ENCODE peak calls at places on chromosomes 5 and 9, in five cellular contexts. Q is body of pancreas, J is breast epithelium, Y is neural progenitor cell, D is OCI-LY7. V is an unnamed sample.

GRCh38 chr5:98721231-98721928 is 52.1 kb upstream of the RGMB start:
- DNase-seq in J (no peak), D (no peak), Q (no peak), Y (no peak), V (no peak)

GRCh38 chr9:128787583-128788156 is 617 bp downstream of the TBC1D13 start:
- DNase-seq in Y (no peak), Q (no peak), J (no peak), D (no peak), V (no peak)

GRCh38 chr9:107929439-107929838 is 439.9 kb upstream of the KLF4 start:
- DNase-seq in Y (no peak), J (peak; percentile 20), Q (peak; percentile 33), D (no peak), V (no peak)

GRCh38 chr5:134135091-134135655 is 20.7 kb downstream of the TCF7 start:
- DNase-seq in Q (peak; percentile 3), J (no peak), D (no peak), Y (no peak), V (no peak)

GRCh38 chr9:92948032-92948534 is 760 bp downstream of the FGD3 start:
- DNase-seq in Y (no peak), D (no peak), Q (no peak), J (no peak), V (no peak)

GRCh38 chr5:180607861-180608571 is 16.7 kb upstream of the SCGB3A1 start:
- DNase-seq in Q (no peak), Y (no peak), D (no peak), J (no peak), V (no peak)

GRCh38 chr5:32138839-32139493 is 35.2 kb downstream of the GOLPH3 start:
- DNase-seq in D (no peak), J (no peak), Y (peak; percentile 5), Q (no peak), V (no peak)

GRCh38 chr5:100654895-100655294 is 119.7 kb downstream of the FAM174A start:
- DNase-seq in D (no peak), Y (no peak), J (no peak), Q (no peak), V (no peak)

GRCh38 chr5:102666164-102666951 is 88.7 kb upstream of the PAM start:
- DNase-seq in Q (peak; percentile 26), J (no peak), Y (peak; percentile 40), D (no peak), V (no peak)

GRCh38 chr5:176621661-176622079 is 8.7 kb downstream of the SNCB start:
- DNase-seq in D (no peak), J (no peak), Q (no peak), Y (no peak), V (no peak)

GRCh38 chr9:35564658-35565061 is 40.4 kb upstream of the TESK1 start:
- DNase-seq in D (no peak), Q (no peak), Y (no peak), J (no peak), V (peak; percentile 32)

GRCh38 chr5:143023447-143024096 is 253.4 kb downstream of the ARHGAP26 start:
- DNase-seq in J (no peak), Q (no peak), D (no peak), Y (peak; percentile 30), V (peak; percentile 47)

GRCh38 chr9:4297151-4297794 is 2.6 kb downstream of the GLIS3 start:
- DNase-seq in J (peak; percentile 75), D (no peak), Q (peak; percentile 71), Y (peak; percentile 74), V (peak; percentile 73)

GRCh38 chr9:35906923-35907699 is 1.1 kb downstream of the HRCT1 start:
- DNase-seq in Q (no peak), D (no peak), Y (peak; percentile 47), J (peak; percentile 79), V (peak; percentile 86)

GRCh38 chr9:35835216-35835604 is 6.2 kb downstream of the TMEM8B start:
- DNase-seq in Y (peak; percentile 42), Q (peak; percentile 25), D (peak; percentile 43), J (no peak), V (no peak)

GRCh38 chr5:109681763-109682162 is 8.0 kb upstream of the MAN2A1 start:
- DNase-seq in J (no peak), Q (no peak), Y (no peak), D (no peak), V (no peak)

GRCh38 chr5:50751064-50751657 is 84.7 kb downstream of the PARP8 start:
- DNase-seq in Q (no peak), J (no peak), Y (peak; percentile 74), D (peak; percentile 83), V (no peak)

GRCh38 chr5:21701317-21701716 is 1151.8 kb downstream of the CDH12 start:
- DNase-seq in J (no peak), Y (peak; percentile 15), Q (no peak), D (no peak), V (no peak)

GRCh38 chr5:146860213-146860891 is 18.2 kb downstream of the PPP2R2B start:
- DNase-seq in J (no peak), Q (no peak), D (no peak), Y (no peak), V (no peak)

GRCh38 chr5:83368835-83369234 is 102.7 kb upstream of the VCAN start:
- DNase-seq in Y (no peak), D (no peak), Q (no peak), J (no peak), V (no peak)

GRCh38 chr5:100584889-100585288 is 49.7 kb downstream of the FAM174A start:
- DNase-seq in Y (no peak), Q (no peak), J (no peak), D (no peak), V (no peak)

GRCh38 chr5:93723005-93723404 is 18.4 kb downstream of the POU5F2 start:
- DNase-seq in D (no peak), Q (no peak), Y (no peak), J (no peak), V (no peak)

GRCh38 chr9:35649431-35650340 is 1.0 kb downstream of the SIT1 start:
- DNase-seq in J (no peak), D (peak; percentile 67), Y (no peak), Q (no peak), V (no peak)

GRCh38 chr9:82271099-82271498 is 282.5 kb downstream of the SPATA31D1 start:
- DNase-seq in D (no peak), J (no peak), Y (no peak), Q (no peak), V (no peak)

GRCh38 chr5:76641514-76642120 is 18.4 kb upstream of the F2RL2 start:
- DNase-seq in D (peak; percentile 76), Y (peak; percentile 89), J (peak; percentile 27), Q (peak; percentile 58), V (peak; percentile 22)

GRCh38 chr5:83527191-83527590 is 55.6 kb downstream of the VCAN start:
- DNase-seq in Y (no peak), J (no peak), D (no peak), Q (no peak), V (no peak)

GRCh38 chr9:123544007-123544827 is 188.2 kb downstream of the CRB2 start:
- DNase-seq in J (no peak), Q (peak; percentile 16), D (peak; percentile 55), Y (peak; percentile 57), V (no peak)

GRCh38 chr5:139178948-139179347 is 19.2 kb downstream of the SIL1 start:
- DNase-seq in J (no peak), D (no peak), Y (peak; percentile 49), Q (peak; percentile 72), V (peak; percentile 60)
- H3K4me1 ChIP-seq in J (peaks cover 11% of the 10 kb centered on the region), D (peaks cover 27% of the 10 kb centered on the region), Y (peaks cover 30% of the 10 kb centered on the region), Q (peaks cover 81% of the 10 kb centered on the region), V (no peaks in the 10 kb centered on the region)

GRCh38 chr5:163509288-163510040 is 4.0 kb downstream of the MAT2B start:
- DNase-seq in D (no peak), J (peak; percentile 55), Q (no peak), Y (no peak), V (no peak)
- H3K4me1 ChIP-seq in D (peaks cover 36% of the 10 kb centered on the region), J (peaks cover 5% of the 10 kb centered on the region), Q (peaks cover 39% of the 10 kb centered on the region), Y (peaks cover 23% of the 10 kb centered on the region), V (peaks cover 9% of the 10 kb centered on the region)

DNA sequence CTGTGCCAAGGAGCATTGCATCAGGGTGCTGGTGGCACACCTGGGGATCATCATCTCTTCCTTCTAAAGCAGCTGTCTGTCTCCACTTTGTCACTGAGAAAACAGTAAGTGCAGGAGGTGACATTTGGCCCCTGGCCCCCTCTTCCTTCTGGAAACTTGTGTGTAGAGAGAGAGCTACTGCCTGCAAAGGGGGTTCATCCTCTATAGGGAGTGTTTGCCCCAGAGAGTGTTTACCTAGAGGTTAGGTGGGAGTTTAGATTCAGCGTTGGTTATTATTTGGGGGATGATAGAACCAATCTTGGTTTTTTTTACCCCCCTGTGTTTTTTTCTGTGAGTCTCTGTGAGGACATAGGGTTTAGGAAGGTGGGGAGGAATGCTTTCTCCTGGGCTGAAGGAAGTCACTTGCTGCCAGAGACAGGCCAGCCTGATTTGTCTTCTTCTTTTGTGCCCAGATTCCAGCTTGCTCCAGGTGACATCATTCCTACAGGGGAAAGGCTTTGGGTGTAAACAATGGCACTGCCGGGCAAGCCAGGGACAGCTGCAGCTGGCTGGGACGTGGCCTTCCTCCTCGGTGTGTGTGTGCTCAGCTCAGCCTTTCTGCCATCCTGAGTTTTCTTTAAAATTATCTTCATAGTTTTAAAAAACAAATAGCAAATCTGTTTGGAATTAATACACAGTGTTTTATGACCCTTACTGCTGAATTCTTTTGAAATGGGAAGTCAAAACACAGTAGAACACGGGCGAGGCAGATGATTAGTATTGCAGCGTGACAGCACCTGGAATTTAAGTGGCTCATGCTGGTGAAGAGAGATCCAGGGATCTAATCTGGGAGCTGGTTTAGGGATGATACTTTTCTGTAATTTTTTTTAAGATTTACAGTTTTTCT is 24.5 kb downstream of the PRRC2B start:
- DNase-seq in Y (peak; percentile 75), Q (peak; percentile 77), D (no peak), J (peak; percentile 85), V (no peak)
- H3K4me1 ChIP-seq in Y (peaks cover 76% of the 10 kb centered on the region), Q (peaks cover 68% of the 10 kb centered on the region), D (peaks cover 26% of the 10 kb centered on the region), J (peaks cover 17% of the 10 kb centered on the region), V (peaks cover 18% of the 10 kb centered on the region)

GRCh38 chr5:132005591-132005990 is 5.9 kb downstream of the ACSL6 start:
- DNase-seq in J (no peak), D (no peak), Q (no peak), Y (no peak), V (no peak)

GRCh38 chr5:132006331-132007120 is 4.9 kb downstream of the ACSL6 start:
- DNase-seq in J (no peak), Q (no peak), D (no peak), Y (no peak), V (no peak)

GRCh38 chr5:132008163-132008473 is 3.3 kb downstream of the ACSL6 start:
- DNase-seq in Q (no peak), D (no peak), J (no peak), Y (no peak), V (no peak)

GRCh38 chr5:132008961-132009680 is 2.3 kb downstream of the ACSL6 start:
- DNase-seq in D (no peak), J (no peak), Q (peak; percentile 4), Y (no peak), V (peak; percentile 3)

DNA sequence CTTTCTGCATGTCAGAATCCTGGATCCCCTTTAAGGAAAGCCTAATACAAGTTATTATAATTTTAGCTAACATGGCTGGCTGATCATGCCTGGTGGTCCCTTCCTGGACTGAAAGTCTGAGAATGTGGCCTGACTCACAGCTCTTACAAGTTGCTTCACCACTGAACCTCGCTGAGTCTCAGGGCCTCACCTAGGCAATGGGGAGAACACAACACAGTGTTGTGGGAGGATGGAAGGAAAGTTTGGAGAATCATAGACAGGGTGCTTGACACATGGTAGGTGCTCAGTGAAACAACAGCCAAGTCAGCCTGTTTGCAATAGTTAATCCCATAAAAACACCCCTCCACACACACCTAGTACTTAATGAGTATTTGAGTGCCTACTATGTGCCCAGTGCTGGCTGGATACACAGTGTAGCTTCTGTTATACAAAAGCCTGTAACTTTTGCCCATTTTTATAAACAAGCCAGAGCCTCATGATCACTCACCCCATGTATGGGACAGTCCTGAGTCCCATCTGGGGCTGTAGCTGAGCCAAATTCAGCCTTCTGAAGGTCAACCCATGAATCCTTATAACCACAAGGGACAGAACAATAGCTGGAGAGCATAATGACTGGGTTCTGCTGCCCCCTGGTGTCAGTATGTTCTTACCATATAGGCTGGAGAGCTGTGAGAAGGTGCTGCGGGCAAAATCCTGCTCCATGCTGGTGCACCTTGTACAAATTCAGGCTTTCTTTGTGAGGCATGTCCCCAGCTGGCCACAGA is 3.9 kb downstream of the ACSL6 start:
- DNase-seq in Y (peak; percentile 90), D (peak; percentile 82), J (peak; percentile 49), Q (peak; percentile 89), V (peak; percentile 53)
- H3K4me1 ChIP-seq in Y (peaks cover 18% of the 10 kb centered on the region), D (no peaks in the 10 kb centered on the region), J (no peaks in the 10 kb centered on the region), Q (peaks cover 20% of the 10 kb centered on the region), V (peaks cover 11% of the 10 kb centered on the region)

V was measured in uterus.